ENCODE peak calls at places on chromosomes 1 and 21, in four cellular contexts. One of them, this sample, is unnamed.

GRCh38 chr21:34604556-34604955 is 10.4 kb downstream of the RCAN1 start:
- DNase-seq in cardiac fibroblast: no peak
- DNase-seq in fibroblast of the aortic adventitia: no peak
- DNase-seq in spleen: no peak
- DNase-seq in this sample: no peak

GRCh38 chr1:207581496-207582168 is 63.3 kb upstream of the CR1L start:
- DNase-seq in fibroblast of the aortic adventitia: no peak
- DNase-seq in cardiac fibroblast: no peak
- DNase-seq in spleen: no peak
- DNase-seq in this sample: no peak

GRCh38 chr1:164673584-164674214 is 114.7 kb downstream of the PBX1 start:
- DNase-seq in spleen: no peak
- DNase-seq in cardiac fibroblast: no peak
- DNase-seq in fibroblast of the aortic adventitia: no peak
- DNase-seq in this sample: no peak

GRCh38 chr1:211587123-211587522 is 8.2 kb upstream of the SLC30A1 start:
- DNase-seq in cardiac fibroblast: no peak
- DNase-seq in spleen: no peak
- DNase-seq in fibroblast of the aortic adventitia: no peak
- DNase-seq in this sample: no peak

GRCh38 chr1:21857142-21857839 is 45.2 kb downstream of the LDLRAD2 start:
- DNase-seq in cardiac fibroblast: peak; percentile 41
- DNase-seq in spleen: no peak
- DNase-seq in fibroblast of the aortic adventitia: no peak
- DNase-seq in this sample: peak; percentile 53

GRCh38 chr1:182860658-182861057 is 21.5 kb downstream of the DHX9 start:
- DNase-seq in fibroblast of the aortic adventitia: no peak
- DNase-seq in spleen: no peak
- DNase-seq in cardiac fibroblast: no peak
- DNase-seq in this sample: no peak

GRCh38 chr1:61056674-61057439 is 25.5 kb upstream of the NFIA start:
- DNase-seq in fibroblast of the aortic adventitia: peak; percentile 67
- DNase-seq in spleen: peak; percentile 81
- DNase-seq in cardiac fibroblast: peak; percentile 72
- DNase-seq in this sample: peak; percentile 52

GRCh38 chr1:43821471-43821870 is 112.1 kb upstream of the ARTN start:
- DNase-seq in fibroblast of the aortic adventitia: no peak
- DNase-seq in cardiac fibroblast: no peak
- DNase-seq in spleen: no peak
- DNase-seq in this sample: no peak

GRCh38 chr1:224623743-224624333 is 7.7 kb downstream of the CNIH3 start:
- DNase-seq in fibroblast of the aortic adventitia: peak; percentile 84
- DNase-seq in cardiac fibroblast: peak; percentile 80
- DNase-seq in spleen: no peak
- DNase-seq in this sample: peak; percentile 96

GRCh38 chr1:37108596-37109188 is 74.4 kb upstream of the GRIK3 start:
- DNase-seq in cardiac fibroblast: no peak
- DNase-seq in fibroblast of the aortic adventitia: no peak
- DNase-seq in spleen: no peak
- DNase-seq in this sample: no peak

GRCh38 chr1:111540928-111541327 is 37.5 kb upstream of the ADORA3 start:
- DNase-seq in fibroblast of the aortic adventitia: no peak
- DNase-seq in spleen: no peak
- DNase-seq in cardiac fibroblast: no peak
- DNase-seq in this sample: no peak

GRCh38 chr21:32806810-32807386 is 35.3 kb upstream of the PAXBP1 start:
- DNase-seq in cardiac fibroblast: no peak
- DNase-seq in spleen: no peak
- DNase-seq in fibroblast of the aortic adventitia: peak; percentile 47
- DNase-seq in this sample: peak; percentile 6

GRCh38 chr21:28832013-28832714 is 160.5 kb downstream of the LTN1 start:
- DNase-seq in spleen: no peak
- DNase-seq in cardiac fibroblast: peak; percentile 20
- DNase-seq in fibroblast of the aortic adventitia: peak; percentile 15
- DNase-seq in this sample: peak; percentile 16

GRCh38 chr1:10178602-10179407 is 31.6 kb upstream of the KIF1B start:
- DNase-seq in cardiac fibroblast: no peak
- DNase-seq in fibroblast of the aortic adventitia: no peak
- DNase-seq in spleen: no peak
- DNase-seq in this sample: no peak

GRCh38 chr1:227396539-227397355 is 78.5 kb upstream of the CDC42BPA start:
- DNase-seq in spleen: no peak
- DNase-seq in fibroblast of the aortic adventitia: no peak
- DNase-seq in cardiac fibroblast: peak; percentile 43
- DNase-seq in this sample: no peak

GRCh38 chr1:227401562-227402342 is 83.5 kb upstream of the CDC42BPA start:
- DNase-seq in cardiac fibroblast: no peak
- DNase-seq in spleen: no peak
- DNase-seq in fibroblast of the aortic adventitia: no peak
- DNase-seq in this sample: no peak

GRCh38 chr1:227399152-227399730 is 80.9 kb upstream of the CDC42BPA start:
- DNase-seq in cardiac fibroblast: no peak
- DNase-seq in spleen: no peak
- DNase-seq in fibroblast of the aortic adventitia: no peak
- DNase-seq in this sample: no peak

GRCh38 chr1:227395391-227396028 is 77.2 kb upstream of the CDC42BPA start:
- DNase-seq in cardiac fibroblast: peak; percentile 22
- DNase-seq in fibroblast of the aortic adventitia: no peak
- DNase-seq in spleen: no peak
- DNase-seq in this sample: peak; percentile 56

DNA sequence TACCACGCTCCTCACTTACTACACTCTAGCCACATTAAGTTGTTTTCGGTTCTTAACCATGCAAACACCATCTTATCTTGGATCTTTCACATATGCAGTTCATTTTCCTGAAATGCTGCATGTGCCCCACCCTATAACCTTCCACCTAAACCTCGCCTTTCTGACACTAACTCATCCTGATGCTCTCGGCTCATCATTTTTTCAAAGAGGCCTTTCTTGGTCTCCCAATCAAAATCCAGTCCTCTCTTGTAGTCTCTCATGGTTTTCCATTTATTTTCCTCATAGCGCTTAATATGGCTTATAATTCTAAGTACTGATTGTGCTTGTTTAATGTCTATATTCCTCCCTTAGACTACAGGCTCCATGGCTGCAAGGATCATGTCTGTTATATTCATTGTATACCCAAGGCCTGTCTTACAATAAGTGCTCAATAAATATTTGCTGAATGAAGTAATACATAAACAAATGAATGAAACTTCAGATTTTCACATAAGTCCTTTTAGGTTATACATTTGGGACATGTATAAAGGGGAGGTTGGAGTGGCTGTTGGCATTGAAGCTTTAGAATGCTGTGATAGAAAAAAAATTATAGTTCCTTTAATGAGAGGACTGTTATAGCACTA is 79.2 kb upstream of the CDC42BPA start:
- DNase-seq in fibroblast of the aortic adventitia: no peak
- DNase-seq in spleen: no peak
- DNase-seq in cardiac fibroblast: no peak
- DNase-seq in this sample: no peak
- H3K4me3 ChIP-seq in fibroblast of the aortic adventitia: no peak overlapping the region
- H3K4me3 ChIP-seq in spleen: no peak overlapping the region
- H3K4me3 ChIP-seq in cardiac fibroblast: no peak overlapping the region
- H3K4me3 ChIP-seq in this sample: no peak overlapping the region

GRCh38 chr1:118247593-118247992 is 62.6 kb upstream of the SPAG17 start:
- DNase-seq in spleen: no peak
- DNase-seq in fibroblast of the aortic adventitia: peak; percentile 14
- DNase-seq in cardiac fibroblast: peak; percentile 16
- DNase-seq in this sample: no peak
- TF ChIP-seq CTCF in spleen: no peak
- TF ChIP-seq CTCF in fibroblast of the aortic adventitia: peak; percentile 47
- TF ChIP-seq CTCF in cardiac fibroblast: peak; percentile 33
- TF ChIP-seq CTCF in this sample: peak; percentile 37

DNA sequence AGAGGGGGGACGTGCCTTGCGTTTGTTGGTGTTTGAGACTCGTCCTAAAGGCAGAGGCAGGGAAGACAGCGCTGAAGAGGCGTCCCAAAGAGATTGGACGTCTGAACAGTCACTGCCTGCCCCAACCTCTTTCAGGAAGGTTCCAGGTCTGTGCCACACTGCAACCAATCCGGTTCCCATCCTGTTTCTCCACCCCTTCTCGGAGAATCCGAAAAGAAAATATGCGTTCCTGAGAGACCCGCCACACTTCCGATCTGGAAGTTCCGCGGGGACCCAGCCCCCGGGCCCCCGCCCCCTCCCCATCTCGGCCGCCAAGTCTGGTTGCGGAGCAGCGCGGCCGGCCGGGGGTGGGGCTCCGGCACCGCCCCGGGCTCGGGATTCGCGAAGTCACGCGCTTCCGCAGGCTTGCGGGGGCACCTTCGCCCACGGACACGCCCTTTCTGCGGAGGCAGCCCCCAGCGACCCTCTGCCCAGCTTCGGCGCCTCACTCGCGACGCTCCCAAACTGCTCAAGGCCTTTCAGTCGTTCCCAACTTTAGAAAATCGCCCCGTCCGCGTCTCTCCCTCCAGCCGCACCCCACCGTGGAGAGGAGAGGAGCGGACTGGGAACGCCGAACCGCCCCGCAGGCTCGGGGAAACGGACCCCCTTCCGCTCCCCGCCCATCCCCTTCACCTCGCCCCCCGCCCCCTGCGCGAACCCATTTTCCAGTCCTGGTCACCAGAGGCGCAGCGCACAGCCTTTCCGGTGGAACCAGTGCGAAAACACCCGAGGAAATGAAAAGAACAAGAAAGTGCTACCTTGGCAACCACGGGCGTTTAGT is 124.6 kb upstream of the DPYD start:
- DNase-seq in cardiac fibroblast: peak; percentile 73
- DNase-seq in spleen: peak; percentile 69
- DNase-seq in fibroblast of the aortic adventitia: peak; percentile 72
- DNase-seq in this sample: peak; percentile 66
- H3K4me3 ChIP-seq in cardiac fibroblast: peak overlapping the region; percentile 86
- H3K4me3 ChIP-seq in spleen: peak overlapping the region; percentile 10
- H3K4me3 ChIP-seq in fibroblast of the aortic adventitia: peak overlapping the region; percentile 88
- H3K4me3 ChIP-seq in this sample: peak overlapping the region; percentile 81

DNA sequence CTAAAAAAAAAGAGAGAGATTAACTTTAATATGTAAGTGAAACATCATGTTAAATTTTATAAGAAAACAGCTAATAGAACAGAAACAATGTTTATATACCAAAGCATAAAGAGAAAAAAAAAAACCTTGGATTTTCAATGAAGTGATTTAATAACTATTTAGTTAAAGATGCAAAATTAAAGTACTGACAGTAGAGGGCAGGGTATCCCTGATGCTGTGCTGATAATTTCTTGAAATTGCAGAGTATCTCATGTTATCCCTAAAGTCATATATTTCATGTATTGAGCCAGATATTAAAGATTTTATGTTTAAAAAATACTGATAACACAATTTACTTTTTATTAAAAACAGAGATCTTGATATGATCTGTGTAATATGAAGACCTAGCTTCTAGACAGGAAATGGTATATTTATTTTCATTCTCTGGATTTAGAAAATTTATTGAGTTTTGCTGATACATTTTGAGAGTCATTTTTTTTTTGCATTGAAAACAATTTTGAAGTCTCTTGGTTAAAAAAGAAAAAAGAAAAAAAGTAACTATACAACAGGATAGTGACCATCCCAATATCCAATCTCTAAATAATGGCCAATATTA is 273.2 kb downstream of the USP25 start:
- DNase-seq in fibroblast of the aortic adventitia: peak; percentile 69
- DNase-seq in spleen: no peak
- DNase-seq in cardiac fibroblast: peak; percentile 51
- DNase-seq in this sample: peak; percentile 52
- TF ChIP-seq CTCF in fibroblast of the aortic adventitia: peak; percentile 60
- TF ChIP-seq CTCF in spleen: no peak
- TF ChIP-seq CTCF in cardiac fibroblast: peak; percentile 40
- TF ChIP-seq CTCF in this sample: peak; percentile 53

GRCh38 chr1:46393510-46393909 is 607 bp upstream of the FAAH start:
- DNase-seq in spleen: no peak
- DNase-seq in cardiac fibroblast: no peak
- DNase-seq in fibroblast of the aortic adventitia: no peak
- DNase-seq in this sample: no peak
- H3K4me3 ChIP-seq in spleen: no peak overlapping the region
- H3K4me3 ChIP-seq in cardiac fibroblast: no peak overlapping the region
- H3K4me3 ChIP-seq in fibroblast of the aortic adventitia: no peak overlapping the region
- H3K4me3 ChIP-seq in this sample: no peak overlapping the region

GRCh38 chr1:216531308-216532239 is 108.3 kb upstream of the USH2A start:
- DNase-seq in cardiac fibroblast: peak; percentile 45
- DNase-seq in fibroblast of the aortic adventitia: peak; percentile 34
- DNase-seq in spleen: no peak
- DNase-seq in this sample: peak; percentile 39

GRCh38 chr1:216533786-216534185 is 110.5 kb upstream of the USH2A start:
- DNase-seq in fibroblast of the aortic adventitia: no peak
- DNase-seq in cardiac fibroblast: no peak
- DNase-seq in spleen: no peak
- DNase-seq in this sample: no peak

GRCh38 chr1:216535751-216536150 is 112.5 kb upstream of the USH2A start:
- DNase-seq in spleen: no peak
- DNase-seq in cardiac fibroblast: no peak
- DNase-seq in fibroblast of the aortic adventitia: no peak
- DNase-seq in this sample: no peak

GRCh38 chr1:216535059-216535458 is 111.8 kb upstream of the USH2A start:
- DNase-seq in cardiac fibroblast: no peak
- DNase-seq in fibroblast of the aortic adventitia: peak; percentile 4
- DNase-seq in spleen: no peak
- DNase-seq in this sample: no peak

GRCh38 chr1:216532399-216532798 is 109.2 kb upstream of the USH2A start:
- DNase-seq in spleen: no peak
- DNase-seq in fibroblast of the aortic adventitia: no peak
- DNase-seq in cardiac fibroblast: no peak
- DNase-seq in this sample: no peak
- TF ChIP-seq CTCF in spleen: no peak
- TF ChIP-seq CTCF in fibroblast of the aortic adventitia: no peak
- TF ChIP-seq CTCF in cardiac fibroblast: no peak
- TF ChIP-seq CTCF in this sample: no peak

This sample was measured in astrocyte of the spinal cord.